ENCODE peak calls at places on chromosomes 2 and 18, in eight cellular contexts. Y is PC-9; S is SIG-M5; H is KBM-7; V is RKO; L is AG08396; F is activated T-cell treated with anti-CD3 and anti-CD28 coated beads, Interleukin-2, amount 50 U/mL, for 72 hours; X is memory B cell. W is an unnamed sample.
A peak's percentile ranks its signal among the peaks of the same experiment; 100 is the strongest.

GRCh38 chr2:27075219-27075871 is 3.1 kb upstream of the EMILIN1 start:
- DNase-seq in S (no peak), V (no peak), L (no peak), X (peak; percentile 37), H (peak; percentile 89), F (peak; percentile 56), Y (no peak), W (no peak)

GRCh38 chr2:8249769-8250168 is 432.1 kb upstream of the ID2 start:
- DNase-seq in S (no peak), X (no peak), L (no peak), H (no peak), F (no peak), Y (no peak), V (no peak), W (no peak)

GRCh38 chr18:40976050-40976449 is 979.0 kb upstream of the PIK3C3 start:
- DNase-seq in V (no peak), S (no peak), F (no peak), H (no peak), X (no peak), L (no peak), Y (no peak), W (no peak)

GRCh38 chr2:20369366-20369765 is 18.7 kb upstream of the PUM2 start:
- DNase-seq in X (no peak), S (no peak), L (no peak), F (no peak), V (no peak), Y (peak; percentile 11), H (no peak), W (no peak)

GRCh38 chr2:15733867-15734765 is 142.4 kb downstream of the DDX1 start:
- DNase-seq in S (no peak), Y (peak; percentile 42), F (no peak), X (no peak), V (no peak), L (no peak), H (no peak), W (no peak)

GRCh38 chr18:72819050-72819449 is 48.7 kb downstream of the NETO1 start:
- DNase-seq in L (no peak), F (no peak), H (no peak), X (no peak), V (no peak), S (no peak), Y (no peak), W (no peak)

GRCh38 chr2:196131949-196132925 is 39.1 kb downstream of the STK17B start:
- DNase-seq in V (peak; percentile 8), S (no peak), X (peak; percentile 35), F (peak; percentile 53), Y (no peak), L (no peak), H (peak; percentile 25), W (no peak)

GRCh38 chr2:10765461-10765860 is 44.0 kb downstream of the ATP6V1C2 start:
- DNase-seq in F (no peak), S (no peak), L (peak; percentile 4), Y (peak; percentile 77), V (no peak), X (no peak), H (no peak), W (no peak)

W was measured in AG20443.